ENCODE peak calls at places on chromosome 11, in five cellular contexts. One of them, this sample, is unnamed.

GRCh38 chr11:72745925-72746550 is 6.2 kb downstream of the ARAP1 start:
- DNase-seq in H1: no peak
- DNase-seq in HCT116: no peak
- DNase-seq in K562: no peak
- DNase-seq in GM12878: no peak
- DNase-seq in this sample: no peak

GRCh38 chr11:63668396-63668795 is 2.8 kb downstream of the ATL3 start:
- DNase-seq in H1: no peak
- DNase-seq in HCT116: no peak
- DNase-seq in K562: no peak
- DNase-seq in GM12878: no peak
- DNase-seq in this sample: no peak

GRCh38 chr11:114607753-114608459 is 12.3 kb upstream of the NXPE4 start:
- DNase-seq in H1: no peak
- DNase-seq in HCT116: no peak
- DNase-seq in K562: no peak
- DNase-seq in GM12878: no peak
- DNase-seq in this sample: no peak

GRCh38 chr11:116641561-116642045 is 131.2 kb downstream of the BUD13 start:
- DNase-seq in H1: peak
- DNase-seq in HCT116: peak
- DNase-seq in K562: peak
- DNase-seq in GM12878: no peak
- DNase-seq in this sample: peak

GRCh38 chr11:6653055-6653454 is 2.6 kb downstream of the DCHS1 start:
- DNase-seq in H1: no peak
- DNase-seq in HCT116: no peak
- DNase-seq in K562: no peak
- DNase-seq in GM12878: no peak
- DNase-seq in this sample: no peak

GRCh38 chr11:113014262-113014661 is 53.0 kb downstream of the NCAM1 start:
- DNase-seq in H1: no peak
- DNase-seq in HCT116: no peak
- DNase-seq in K562: no peak
- DNase-seq in GM12878: no peak
- DNase-seq in this sample: no peak

GRCh38 chr11:70916321-70916720 is 336.1 kb downstream of the SHANK2 start:
- DNase-seq in H1: no peak
- DNase-seq in HCT116: no peak
- DNase-seq in K562: no peak
- DNase-seq in GM12878: no peak
- DNase-seq in this sample: no peak

GRCh38 chr11:30225642-30226041 is 5.2 kb upstream of the FSHB start:
- DNase-seq in H1: no peak
- DNase-seq in HCT116: no peak
- DNase-seq in K562: no peak
- DNase-seq in GM12878: no peak
- DNase-seq in this sample: no peak

GRCh38 chr11:99019676-99020075 is 1.1 kb upstream of the CNTN5 start:
- DNase-seq in H1: no peak
- DNase-seq in HCT116: no peak
- DNase-seq in K562: no peak
- DNase-seq in GM12878: no peak
- DNase-seq in this sample: no peak

GRCh38 chr11:17604913-17605230 is 57.8 kb downstream of the OTOG start:
- DNase-seq in H1: no peak
- DNase-seq in HCT116: no peak
- DNase-seq in K562: no peak
- DNase-seq in GM12878: no peak
- DNase-seq in this sample: no peak

GRCh38 chr11:107719062-107719461 is 7.2 kb upstream of the SLN start:
- DNase-seq in H1: no peak
- DNase-seq in HCT116: no peak
- DNase-seq in K562: no peak
- DNase-seq in GM12878: no peak
- DNase-seq in this sample: no peak

GRCh38 chr11:103358251-103358650 is 249.0 kb downstream of the DYNC2H1 start:
- DNase-seq in H1: no peak
- DNase-seq in HCT116: no peak
- DNase-seq in K562: no peak
- DNase-seq in GM12878: no peak
- DNase-seq in this sample: no peak

GRCh38 chr11:130785376-130786110 is 130.7 kb downstream of the SNX19 start:
- DNase-seq in H1: no peak
- DNase-seq in HCT116: no peak
- DNase-seq in K562: peak
- DNase-seq in GM12878: no peak
- DNase-seq in this sample: no peak

GRCh38 chr11:78046486-78046854 is 17.2 kb upstream of the THRSP start:
- DNase-seq in H1: no peak
- DNase-seq in HCT116: no peak
- DNase-seq in K562: no peak
- DNase-seq in GM12878: no peak
- DNase-seq in this sample: no peak
- H3K9ac ChIP-seq in H1: no peak
- H3K9ac ChIP-seq in HCT116: no peak
- H3K9ac ChIP-seq in K562: no peak
- H3K9ac ChIP-seq in GM12878: no peak
- H3K9ac ChIP-seq in this sample: no peak

DNA sequence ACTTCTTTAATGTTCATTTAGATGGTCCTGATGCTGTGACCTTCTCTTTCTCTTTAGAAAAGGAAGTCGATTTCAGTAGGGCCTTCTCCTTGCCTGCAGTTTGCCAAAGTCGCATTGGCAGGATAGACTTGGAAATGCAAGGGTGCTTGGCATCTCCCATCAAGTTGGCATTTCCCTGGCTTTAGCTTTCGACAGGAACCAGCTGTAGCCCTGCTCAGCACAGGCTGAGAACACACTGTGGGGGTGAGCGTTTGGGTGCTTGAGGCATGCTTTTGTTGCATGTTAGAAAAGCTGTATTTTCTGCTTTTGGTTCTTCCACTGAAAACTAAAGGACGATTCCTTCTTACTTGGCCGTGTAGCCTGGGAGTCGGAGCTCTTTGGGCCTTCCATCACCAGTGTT is 37.7 kb downstream of the LDLRAD3 start:
- DNase-seq in H1: no peak
- DNase-seq in HCT116: no peak
- DNase-seq in K562: no peak
- DNase-seq in GM12878: no peak
- DNase-seq in this sample: no peak
- TF ChIP-seq YY1 in H1: no peak
- TF ChIP-seq YY1 in HCT116: no peak
- TF ChIP-seq YY1 in K562: no peak
- TF ChIP-seq YY1 in GM12878: no peak
- TF ChIP-seq YY1 in this sample: no peak

DNA sequence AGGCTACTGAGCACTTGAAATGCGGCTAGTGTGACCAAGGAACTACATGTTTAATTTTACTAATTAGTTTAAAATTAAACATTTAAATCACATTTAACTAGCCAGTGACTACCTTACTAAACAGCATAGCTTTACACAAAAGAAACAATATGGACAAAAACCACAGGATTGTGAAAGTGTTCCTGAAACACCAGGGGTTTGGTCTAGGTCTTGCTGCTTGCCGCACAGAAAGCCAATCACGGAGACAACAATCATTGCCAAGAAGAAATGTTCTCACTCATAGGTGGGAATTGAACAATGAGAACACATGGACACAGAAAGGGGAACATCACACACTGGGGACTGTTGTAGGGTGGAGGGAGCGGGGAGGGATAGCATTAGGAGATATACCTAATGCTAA is 309.5 kb downstream of the C11orf87 start:
- DNase-seq in H1: no peak
- DNase-seq in HCT116: no peak
- DNase-seq in K562: no peak
- DNase-seq in GM12878: no peak
- DNase-seq in this sample: no peak
- H3K9ac ChIP-seq in H1: no peak
- H3K9ac ChIP-seq in HCT116: no peak
- H3K9ac ChIP-seq in K562: no peak
- H3K9ac ChIP-seq in GM12878: no peak
- H3K9ac ChIP-seq in this sample: no peak

DNA sequence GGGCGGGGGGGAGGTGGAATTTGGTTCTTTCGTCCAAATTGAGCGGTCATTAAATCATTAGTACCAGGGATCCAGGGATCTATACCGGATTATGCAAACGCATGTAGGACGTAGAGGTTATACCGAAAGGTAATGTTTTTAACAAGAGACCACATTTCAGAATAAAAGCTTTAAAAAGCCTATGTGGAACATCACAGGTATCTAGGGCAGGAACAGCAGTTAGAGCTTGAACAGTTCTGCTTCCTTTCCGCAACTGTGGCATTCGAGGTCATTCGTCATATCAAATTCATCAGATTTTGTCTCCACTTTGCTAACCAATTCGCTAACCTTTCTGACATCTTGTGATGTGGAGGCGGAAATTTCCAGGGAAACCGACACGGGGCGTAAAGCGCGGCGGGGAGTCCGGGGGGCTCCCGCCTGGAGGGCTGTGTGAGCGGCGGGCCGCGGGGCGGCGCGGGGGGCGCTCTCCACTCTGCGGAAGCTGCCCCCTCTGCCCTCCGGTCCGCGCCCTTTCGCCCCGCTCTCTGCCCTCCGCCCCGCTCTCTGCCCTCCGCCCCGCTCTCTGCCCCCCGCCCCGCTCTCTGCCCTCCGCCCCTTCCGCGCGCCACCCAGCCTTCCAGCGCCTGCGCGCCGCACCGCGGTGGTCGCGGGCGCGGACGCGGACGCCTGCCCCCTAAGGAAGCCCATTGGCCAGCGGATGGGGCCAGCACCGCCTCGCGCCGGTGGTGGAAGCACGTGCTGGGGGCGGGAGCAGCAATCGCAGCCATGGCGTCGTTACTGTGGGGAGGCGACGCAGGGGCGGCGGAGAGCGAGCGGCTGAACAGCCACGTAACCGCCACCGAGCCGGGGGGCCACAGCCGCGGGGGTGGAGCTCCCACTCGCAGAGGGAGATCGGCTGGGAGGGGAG is at the start of gene DDX25:
- DNase-seq in H1: peak
- DNase-seq in HCT116: no peak
- DNase-seq in K562: no peak
- DNase-seq in GM12878: no peak
- DNase-seq in this sample: peak
- TF ChIP-seq YY1 in H1: peak
- TF ChIP-seq YY1 in HCT116: no peak
- TF ChIP-seq YY1 in K562: no peak
- TF ChIP-seq YY1 in GM12878: no peak
- TF ChIP-seq YY1 in this sample: no peak

GRCh38 chr11:60905047-60905446 is 1.3 kb downstream of the PRPF19 start:
- DNase-seq in H1: no peak
- DNase-seq in HCT116: no peak
- DNase-seq in K562: no peak
- DNase-seq in GM12878: no peak
- DNase-seq in this sample: no peak
- H3K9ac ChIP-seq in H1: peak
- H3K9ac ChIP-seq in HCT116: peak
- H3K9ac ChIP-seq in K562: peak
- H3K9ac ChIP-seq in GM12878: peak
- H3K9ac ChIP-seq in this sample: peak

GRCh38 chr11:46200537-46201281 is 76.8 kb upstream of the CREB3L1 start:
- DNase-seq in H1: no peak
- DNase-seq in HCT116: no peak
- DNase-seq in K562: no peak
- DNase-seq in GM12878: no peak
- DNase-seq in this sample: no peak
- TF ChIP-seq YY1 in H1: no peak
- TF ChIP-seq YY1 in HCT116: no peak
- TF ChIP-seq YY1 in K562: no peak
- TF ChIP-seq YY1 in GM12878: no peak
- TF ChIP-seq YY1 in this sample: no peak

GRCh38 chr11:132742929-132743328 is 789.4 kb downstream of the OPCML start:
- DNase-seq in H1: no peak
- DNase-seq in HCT116: no peak
- DNase-seq in K562: no peak
- DNase-seq in GM12878: no peak
- DNase-seq in this sample: no peak

GRCh38 chr11:132746305-132746704 is 786.0 kb downstream of the OPCML start:
- DNase-seq in H1: no peak
- DNase-seq in HCT116: no peak
- DNase-seq in K562: no peak
- DNase-seq in GM12878: no peak
- DNase-seq in this sample: no peak

GRCh38 chr11:132744771-132745170 is 787.5 kb downstream of the OPCML start:
- DNase-seq in H1: no peak
- DNase-seq in HCT116: no peak
- DNase-seq in K562: no peak
- DNase-seq in GM12878: no peak
- DNase-seq in this sample: no peak
- H3K9ac ChIP-seq in H1: no peak
- H3K9ac ChIP-seq in HCT116: no peak
- H3K9ac ChIP-seq in K562: no peak
- H3K9ac ChIP-seq in GM12878: no peak
- H3K9ac ChIP-seq in this sample: no peak

GRCh38 chr11:1749020-1749758 is 1.2 kb downstream of the IFITM10 start:
- DNase-seq in H1: no peak
- DNase-seq in HCT116: no peak
- DNase-seq in K562: no peak
- DNase-seq in GM12878: no peak
- DNase-seq in this sample: no peak

GRCh38 chr11:1750840-1751520 is 585 bp upstream of the IFITM10 start:
- DNase-seq in H1: no peak
- DNase-seq in HCT116: no peak
- DNase-seq in K562: no peak
- DNase-seq in GM12878: no peak
- DNase-seq in this sample: no peak

GRCh38 chr11:1748467-1749019 is 1.9 kb downstream of the IFITM10 start:
- DNase-seq in H1: no peak
- DNase-seq in HCT116: no peak
- DNase-seq in K562: no peak
- DNase-seq in GM12878: no peak
- DNase-seq in this sample: no peak

GRCh38 chr11:1750481-1750839 is at the start of gene IFITM10:
- DNase-seq in H1: no peak
- DNase-seq in HCT116: no peak
- DNase-seq in K562: no peak
- DNase-seq in GM12878: no peak
- DNase-seq in this sample: no peak

DNA sequence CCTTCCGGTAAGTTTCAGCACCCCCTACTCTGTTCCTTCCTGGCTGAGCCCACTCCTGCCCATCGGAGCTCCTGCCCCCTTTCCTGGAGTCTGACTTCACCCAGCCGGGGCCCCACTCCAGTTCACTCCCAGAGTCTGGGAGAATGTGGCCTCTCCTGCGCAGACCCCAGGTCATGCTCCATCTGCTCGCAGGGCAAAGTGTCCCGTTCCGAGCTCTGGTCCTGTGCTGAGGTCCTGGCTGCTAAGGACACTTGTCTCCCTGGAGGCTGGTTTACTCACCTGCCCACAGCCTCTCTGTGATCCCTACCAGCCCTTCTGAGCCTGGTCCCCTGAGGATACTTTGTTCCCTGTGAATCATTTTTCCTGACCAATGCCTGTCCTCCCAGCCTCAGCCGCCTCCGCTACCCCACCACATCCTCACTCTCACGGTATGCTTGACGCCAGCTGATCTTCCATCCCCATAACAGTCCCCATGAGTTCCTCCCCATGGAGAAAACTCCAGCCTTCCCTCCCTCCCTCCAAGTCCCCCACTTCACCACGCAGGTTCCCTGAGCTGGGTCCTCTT is 526 bp downstream of the IFITM10 start:
- DNase-seq in H1: no peak
- DNase-seq in HCT116: no peak
- DNase-seq in K562: no peak
- DNase-seq in GM12878: no peak
- DNase-seq in this sample: no peak
- TF ChIP-seq YY1 in H1: no peak
- TF ChIP-seq YY1 in HCT116: no peak
- TF ChIP-seq YY1 in K562: no peak
- TF ChIP-seq YY1 in GM12878: no peak
- TF ChIP-seq YY1 in this sample: no peak

GRCh38 chr11:32087602-32088001 is 3.3 kb upstream of the RCN1 start:
- DNase-seq in H1: no peak
- DNase-seq in HCT116: no peak
- DNase-seq in K562: no peak
- DNase-seq in GM12878: no peak
- DNase-seq in this sample: no peak
- H3K9ac ChIP-seq in H1: no peak
- H3K9ac ChIP-seq in HCT116: no peak
- H3K9ac ChIP-seq in K562: no peak
- H3K9ac ChIP-seq in GM12878: no peak
- H3K9ac ChIP-seq in this sample: no peak

This sample was measured in NT2/D1.